ENCODE peak calls at places on chromosome 1, in nine cellular contexts. T is NB4, Q is lower leg skin, Z is OCI-LY7, B is stomach, V is right lobe of liver, U is MM.1S, M is dorsolateral prefrontal cortex, P is PC-9. S is an unnamed sample.

GRCh38 chr1:209860293-209860881 is 32.6 kb downstream of the UTP25 start:
- DNase-seq in Z (peak; percentile 79), U (peak; percentile 83), V (peak; percentile 73), T (peak; percentile 82), Q (peak; percentile 91), P (peak; percentile 58), B (peak; percentile 79), M (peak; percentile 82), S (peak; percentile 95)

GRCh38 chr1:178818416-178818815 is 52.5 kb downstream of the ANGPTL1 start:
- DNase-seq in Q (no peak), B (no peak), M (no peak), Z (no peak), P (no peak), V (no peak), U (no peak), T (no peak), S (peak; percentile 72)

GRCh38 chr1:109927356-109927755 is 16.7 kb downstream of the CSF1 start:
- DNase-seq in U (no peak), V (peak; percentile 48), B (no peak), P (no peak), T (no peak), M (no peak), Q (peak; percentile 78), Z (no peak), S (no peak)

GRCh38 chr1:30908886-30909777 is 574 bp upstream of the SDC3 start:
- DNase-seq in B (no peak), U (no peak), V (peak; percentile 51), Z (no peak), P (no peak), Q (no peak), M (no peak), T (peak; percentile 52), S (no peak)

GRCh38 chr1:30759718-30760281 is 2.2 kb upstream of the LAPTM5 start:
- DNase-seq in Z (no peak), P (no peak), Q (no peak), T (no peak), U (peak; percentile 75), M (no peak), B (no peak), V (no peak), S (no peak)

GRCh38 chr1:14082331-14082730 is 382.3 kb downstream of the PRDM2 start:
- DNase-seq in Q (no peak), B (no peak), T (no peak), U (no peak), Z (no peak), M (peak; percentile 68), V (no peak), P (no peak), S (no peak)

GRCh38 chr1:15436881-15437449 is 1.3 kb upstream of the CTRC start:
- DNase-seq in B (no peak), T (no peak), U (no peak), Z (no peak), P (no peak), M (no peak), V (no peak), Q (no peak), S (no peak)

GRCh38 chr1:83029050-83029449 is 969.9 kb downstream of the TTLL7 start:
- DNase-seq in U (no peak), B (no peak), Q (no peak), P (no peak), M (no peak), T (no peak), V (no peak), Z (no peak), S (no peak)

GRCh38 chr1:35319988-35320713 is 51.6 kb downstream of the ZMYM4 start:
- DNase-seq in M (no peak), Z (no peak), B (peak; percentile 86), Q (no peak), V (no peak), U (no peak), T (no peak), P (no peak), S (peak; percentile 16)

GRCh38 chr1:202129453-202130274 is 6.9 kb downstream of the GPR37L1 start:
- DNase-seq in Z (no peak), Q (no peak), P (no peak), V (no peak), M (no peak), T (no peak), B (no peak), U (no peak), S (no peak)

GRCh38 chr1:44339731-44340130 is 15.3 kb downstream of the ERI3 start:
- DNase-seq in P (no peak), B (no peak), Z (no peak), V (no peak), T (no peak), Q (no peak), M (no peak), U (no peak), S (no peak)

GRCh38 chr1:24110642-24111263 is 1.2 kb downstream of the MYOM3 start:
- DNase-seq in U (no peak), V (no peak), B (no peak), P (no peak), T (no peak), M (no peak), Q (no peak), Z (no peak), S (no peak)

GRCh38 chr1:14661220-14661619 is 62.7 kb downstream of the KAZN start:
- DNase-seq in P (no peak), Z (peak; percentile 65), Q (no peak), M (no peak), U (no peak), B (no peak), V (no peak), T (no peak), S (peak; percentile 22)

GRCh38 chr1:14345925-14346550 is 252.4 kb upstream of the KAZN start:
- DNase-seq in U (no peak), T (no peak), M (no peak), B (no peak), Z (no peak), P (no peak), V (no peak), Q (no peak), S (no peak)

GRCh38 chr1:223844962-223845809 is 561 bp downstream of the TP53BP2 start:
- DNase-seq in Q (peak; percentile 93), V (peak; percentile 74), M (peak; percentile 31), T (peak; percentile 70), Z (peak; percentile 59), B (peak; percentile 50), P (no peak), U (peak; percentile 45), S (peak; percentile 50)

GRCh38 chr1:109239580-109240068 is 9.7 kb upstream of the CELSR2 start:
- DNase-seq in M (no peak), Z (peak; percentile 72), T (peak; percentile 52), P (peak; percentile 66), V (peak; percentile 44), Q (no peak), U (peak; percentile 6), B (no peak), S (peak; percentile 72)

GRCh38 chr1:64960731-64961130 is 5.6 kb downstream of the JAK1 start:
- DNase-seq in B (no peak), U (peak; percentile 49), V (no peak), Q (no peak), P (no peak), T (no peak), M (no peak), Z (peak; percentile 25), S (no peak)

GRCh38 chr1:153563339-153563952 is 2.2 kb downstream of the S100A2 start:
- DNase-seq in P (no peak), M (no peak), U (no peak), V (no peak), Z (no peak), B (no peak), Q (no peak), T (no peak), S (no peak)
- H3K4me3 ChIP-seq in P (no peak overlapping the region), M (no peak overlapping the region), U (no peak overlapping the region), V (no peak overlapping the region), Z (no peak overlapping the region), B (no peak overlapping the region), Q (no peak overlapping the region), T (no peak overlapping the region), S (no peak overlapping the region)

GRCh38 chr1:241582921-241583321 is 50.7 kb downstream of the KMO start:
- DNase-seq in V (peak; percentile 64), Z (no peak), P (no peak), T (no peak), Q (no peak), M (no peak), B (no peak), U (no peak), S (no peak)
- TF ChIP-seq CTCF in V (no peak), Z (no peak), P (no peak), T (no peak), Q (no peak), M (no peak), B (no peak), U (no peak), S (no peak)

GRCh38 chr1:10718083-10718415 is 78.4 kb downstream of the CASZ1 start:
- DNase-seq in P (no peak), U (no peak), V (no peak), T (no peak), Z (no peak), M (no peak), B (no peak), Q (no peak), S (no peak)
- H3K4me3 ChIP-seq in P (no peak overlapping the region), U (no peak overlapping the region), V (no peak overlapping the region), T (no peak overlapping the region), Z (no peak overlapping the region), M (no peak overlapping the region), B (no peak overlapping the region), Q (no peak overlapping the region), S (no peak overlapping the region)

GRCh38 chr1:162696286-162696862 is 64.1 kb downstream of the DDR2 start:
- DNase-seq in Q (peak; percentile 92), Z (no peak), M (peak; percentile 7), B (peak; percentile 60), P (peak; percentile 81), T (no peak), U (no peak), V (no peak), S (peak; percentile 92)

GRCh38 chr1:162697140-162697895 is 65.1 kb downstream of the DDR2 start:
- DNase-seq in T (no peak), U (no peak), Z (no peak), Q (no peak), B (no peak), V (no peak), M (no peak), P (no peak), S (no peak)

GRCh38 chr1:162700131-162700530 is 67.9 kb downstream of the DDR2 start:
- DNase-seq in T (no peak), B (no peak), P (no peak), M (no peak), Z (no peak), U (no peak), Q (no peak), V (no peak), S (no peak)

GRCh38 chr1:162701286-162701685 is 69.0 kb downstream of the DDR2 start:
- DNase-seq in T (no peak), Z (no peak), Q (no peak), V (no peak), B (no peak), M (no peak), U (no peak), P (no peak), S (no peak)

GRCh38 chr1:162699366-162699765 is 67.1 kb downstream of the DDR2 start:
- DNase-seq in P (no peak), Z (no peak), B (no peak), V (no peak), M (no peak), U (no peak), Q (no peak), T (peak; percentile 8), S (no peak)
- TF ChIP-seq CTCF in P (no peak), Z (no peak), B (no peak), V (no peak), M (no peak), U (no peak), Q (no peak), T (no peak), S (no peak)

S was measured in foreskin fibroblast.